ENCODE peak calls at places on chromosomes 7 and 10, in four cellular contexts. L, I, T and Q are unnamed samples.

GRCh38 chr10:17075510-17075909 is 54.1 kb downstream of the CUBN start:
- DNase-seq in L (no peak), I (no peak), T (no peak), Q (no peak)

GRCh38 chr7:151101621-151102396 is 15.5 kb downstream of the AGAP3 start:
- DNase-seq in L (no peak), I (no peak), T (no peak), Q (no peak)

GRCh38 chr7:30681262-30682130 is 760 bp downstream of the CRHR2 start:
- DNase-seq in L (no peak), I (no peak), T (no peak), Q (no peak)

GRCh38 chr10:9670911-9671310 is 1346.8 kb upstream of the CELF2 start:
- DNase-seq in L (no peak), I (no peak), T (no peak), Q (no peak)

GRCh38 chr10:12902135-12902572 is 99.4 kb downstream of the CCDC3 start:
- DNase-seq in L (peak), I (peak), T (no peak), Q (peak)

GRCh38 chr10:71805776-71806705 is 32.7 kb upstream of the VSIR start:
- DNase-seq in L (no peak), I (no peak), T (no peak), Q (no peak)

GRCh38 chr7:70353948-70354335 is 755.7 kb downstream of the AUTS2 start:
- DNase-seq in L (no peak), I (no peak), T (no peak), Q (no peak)

GRCh38 chr10:119501690-119502089 is 40.8 kb downstream of the RGS10 start:
- DNase-seq in L (no peak), I (no peak), T (no peak), Q (no peak)

GRCh38 chr7:41313171-41313570 is 389.7 kb downstream of the INHBA start:
- DNase-seq in L (no peak), I (no peak), T (no peak), Q (no peak)

GRCh38 chr7:142696456-142697179 is 52.7 kb upstream of the PRSS1 start:
- DNase-seq in L (no peak), I (no peak), T (no peak), Q (no peak)